ENCODE peak calls at places on chromosomes 13 and 19, in six cellular contexts. L is stimulated activated CD8-positive, alpha-beta memory T cell treated with anti-CD3 and anti-CD28 coated beads, Interleukin-12 subunit alpha, Interleukin-12 subunit beta, amount 100 ng/mL, for 1 hour; E is midbrain; X is NCI-H2107; C is COLO829; H is CD4-positive, CD25-positive, alpha-beta regulatory T cell. D is an unnamed sample.

GRCh38 chr19:55117063-55117635 is 288 bp downstream of the PPP1R12C start:
- DNase-seq in H (no peak), C (no peak), E (no peak), L (no peak), X (no peak), D (no peak)

GRCh38 chr19:13037161-13037560 is 41.9 kb downstream of the NFIX start:
- DNase-seq in H (no peak), E (no peak), X (no peak), L (no peak), C (no peak), D (peak)

GRCh38 chr13:99086869-99087129 is 108.9 kb upstream of the DOCK9 start:
- DNase-seq in C (no peak), H (peak), E (no peak), L (peak), X (no peak), D (no peak)

GRCh38 chr13:90857921-90858320 is 489.6 kb upstream of the MIR17HG start:
- DNase-seq in X (no peak), H (no peak), C (no peak), E (no peak), L (no peak), D (no peak)

GRCh38 chr13:70856706-70857105 is 748.5 kb upstream of the KLHL1 start:
- DNase-seq in H (no peak), C (no peak), L (no peak), X (no peak), E (no peak), D (no peak)

GRCh38 chr13:112693831-112694497 is 4.1 kb downstream of the ATP11A start:
- DNase-seq in C (no peak), E (no peak), L (no peak), H (no peak), X (no peak), D (peak)

GRCh38 chr19:42291437-42291815 is 10.5 kb upstream of the PRR19 start:
- DNase-seq in E (no peak), X (no peak), H (no peak), L (no peak), C (no peak), D (no peak)

GRCh38 chr13:52097197-52097596 is 31.7 kb downstream of the NEK5 start:
- DNase-seq in X (no peak), C (no peak), L (no peak), H (no peak), E (no peak), D (no peak)

GRCh38 chr13:41428155-41428554 is 29.2 kb upstream of the RGCC start:
- DNase-seq in L (peak), H (peak), C (no peak), E (peak), X (no peak), D (no peak)

GRCh38 chr13:111494641-111495040 is 174.2 kb downstream of the TEX29 start:
- DNase-seq in E (no peak), L (no peak), X (no peak), H (no peak), C (no peak), D (no peak)

GRCh38 chr19:52599241-52599640 is 29.2 kb downstream of the ZNF701 start:
- DNase-seq in H (no peak), L (no peak), E (no peak), X (no peak), C (no peak), D (no peak)

GRCh38 chr19:7888145-7888825 is at the start of gene LRRC8E:
- DNase-seq in C (peak), E (no peak), H (no peak), L (no peak), X (no peak), D (peak)

GRCh38 chr13:21929400-21929799 is 258.5 kb downstream of the FGF9 start:
- DNase-seq in C (no peak), E (no peak), H (no peak), X (no peak), L (no peak), D (no peak)

GRCh38 chr19:3243851-3244700 is 19.6 kb downstream of the CELF5 start:
- DNase-seq in E (peak), X (no peak), L (no peak), H (no peak), C (peak), D (peak)

GRCh38 chr19:49637865-49638350 is 2.0 kb downstream of the RRAS start:
- DNase-seq in L (no peak), X (no peak), E (no peak), C (peak), H (no peak), D (peak)

GRCh38 chr13:112674412-112675383 is 15.1 kb upstream of the ATP11A start:
- DNase-seq in L (no peak), X (no peak), H (no peak), E (no peak), C (no peak), D (no peak)

GRCh38 chr13:25886438-25887214 is 165.2 kb downstream of the SHISA2 start:
- DNase-seq in H (no peak), L (no peak), X (no peak), C (peak), E (no peak), D (no peak)

GRCh38 chr13:113406321-113407102 is 42.6 kb upstream of the GRTP1 start:
- DNase-seq in L (no peak), H (no peak), E (no peak), C (no peak), X (no peak), D (no peak)

GRCh38 chr19:29287061-29287460 is 74.1 kb upstream of the UQCRFS1 start:
- DNase-seq in H (no peak), E (no peak), X (peak), C (no peak), L (no peak), D (no peak)